ENCODE peak calls at places on chromosome 10, in six cellular contexts. C is H9, G is neuronal stem cell, Y is IMR-90, M is mesenchymal stem cell, V is H1. K is an unnamed sample.

GRCh38 chr10:119367841-119368549 is 160.6 kb downstream of the GRK5 start:
- DNase-seq in V (no peak), C (no peak), M (no peak), G (no peak), Y (no peak), K (no peak)

GRCh38 chr10:79274279-79275104 is 72.8 kb upstream of the PPIF start:
- DNase-seq in G (no peak), C (no peak), Y (no peak), V (no peak), M (peak), K (peak)

GRCh38 chr10:32988604-32989003 is 30.6 kb upstream of the ITGB1 start:
- DNase-seq in G (no peak), M (no peak), Y (no peak), V (no peak), C (no peak), K (no peak)

GRCh38 chr10:104441601-104442000 is 88.0 kb downstream of the CFAP58 start:
- DNase-seq in G (no peak), M (peak), Y (peak), V (no peak), C (no peak), K (no peak)

GRCh38 chr10:19788075-19788686 is 28.1 kb upstream of the PLXDC2 start:
- DNase-seq in C (no peak), V (no peak), G (peak), M (peak), Y (peak), K (peak)

GRCh38 chr10:107576746-107577145 is 412.2 kb upstream of the SORCS1 start:
- DNase-seq in M (no peak), G (no peak), Y (no peak), V (no peak), C (no peak), K (no peak)

GRCh38 chr10:110848106-110848505 is 23.6 kb upstream of the PDCD4 start:
- DNase-seq in M (no peak), Y (no peak), G (no peak), C (no peak), V (no peak), K (no peak)

GRCh38 chr10:85916999-85917573 is 449.5 kb downstream of the GRID1 start:
- DNase-seq in C (no peak), M (no peak), V (no peak), Y (no peak), G (no peak), K (no peak)

GRCh38 chr10:112235920-112236319 is 47.3 kb upstream of the TECTB start:
- DNase-seq in M (no peak), Y (peak), C (no peak), V (no peak), G (no peak), K (peak)

GRCh38 chr10:44071479-44071878 is 313.4 kb downstream of the CXCL12 start:
- DNase-seq in Y (peak), V (no peak), G (no peak), M (peak), C (no peak), K (no peak)

GRCh38 chr10:66747451-66747850 is 178.4 kb upstream of the LRRTM3 start:
- DNase-seq in Y (peak), G (no peak), M (peak), C (no peak), V (no peak), K (peak)

GRCh38 chr10:127922675-127923366 is 15.9 kb downstream of the PTPRE start:
- DNase-seq in Y (peak), V (no peak), M (peak), C (no peak), G (no peak), K (peak)

GRCh38 chr10:126013489-126014281 is 117.3 kb downstream of the FANK1 start:
- DNase-seq in M (peak), C (peak), V (peak), G (no peak), Y (peak), K (no peak)

GRCh38 chr10:50326757-50327701 is 75.7 kb upstream of the ASAH2 start:
- DNase-seq in Y (peak), V (no peak), M (no peak), G (no peak), C (no peak), K (peak)

GRCh38 chr10:125093199-125093841 is 67.0 kb downstream of the CTBP2 start:
- DNase-seq in V (no peak), Y (peak), M (peak), C (no peak), G (no peak), K (peak)

GRCh38 chr10:103188853-103189252 is 4.2 kb downstream of the NT5C2 start:
- DNase-seq in C (no peak), M (no peak), Y (peak), G (no peak), V (no peak), K (no peak)

GRCh38 chr10:103193820-103194529 is 903 bp upstream of the NT5C2 start:
- DNase-seq in C (no peak), Y (peak), V (no peak), G (peak), M (no peak), K (no peak)

GRCh38 chr10:103192089-103192450 is 1.0 kb downstream of the NT5C2 start:
- DNase-seq in C (no peak), M (peak), G (no peak), Y (no peak), V (no peak), K (no peak)

GRCh38 chr10:103193107-103193819 is at the start of gene NT5C2:
- DNase-seq in Y (peak), C (peak), M (peak), G (peak), V (no peak), K (peak)

DNA sequence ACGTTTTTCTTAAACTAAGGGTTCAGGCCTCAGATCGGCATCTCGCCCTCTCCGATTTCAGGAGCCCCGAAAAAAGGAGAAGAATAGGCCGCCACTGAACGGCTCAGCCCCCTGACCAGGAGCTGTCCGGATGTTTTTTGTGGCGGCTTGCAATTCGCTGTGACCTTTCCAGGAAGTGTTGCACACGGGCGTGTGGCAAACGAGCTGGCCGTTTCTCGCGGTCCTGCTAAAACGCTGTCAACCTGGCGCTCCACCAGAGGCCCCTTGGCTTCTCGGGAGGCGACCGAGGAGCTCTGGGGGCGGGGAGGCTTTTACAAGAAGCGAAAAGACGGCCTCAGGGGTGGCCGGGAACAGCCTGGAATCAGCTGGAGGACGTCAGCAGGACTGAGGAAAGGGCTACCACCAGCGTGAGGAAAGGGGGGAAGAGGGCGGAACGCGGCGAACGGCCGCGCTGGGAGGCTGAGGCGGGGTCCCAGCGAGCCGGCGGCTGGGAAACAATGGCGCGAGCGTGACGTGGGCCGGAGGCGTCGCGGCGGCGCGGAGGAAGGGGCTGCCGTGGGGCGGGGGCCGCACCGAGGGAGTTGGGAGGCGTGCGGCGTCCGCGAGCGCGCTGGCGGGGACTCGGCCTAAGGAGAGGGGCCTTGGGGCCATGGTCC is 493 bp downstream of the NT5C2 start:
- DNase-seq in V (no peak), G (peak), C (peak), M (peak), Y (peak), K (peak)
- H2BK5ac ChIP-seq in V (peak), G (peak), C (peak), M (peak), Y (peak), K (peak)

DNA sequence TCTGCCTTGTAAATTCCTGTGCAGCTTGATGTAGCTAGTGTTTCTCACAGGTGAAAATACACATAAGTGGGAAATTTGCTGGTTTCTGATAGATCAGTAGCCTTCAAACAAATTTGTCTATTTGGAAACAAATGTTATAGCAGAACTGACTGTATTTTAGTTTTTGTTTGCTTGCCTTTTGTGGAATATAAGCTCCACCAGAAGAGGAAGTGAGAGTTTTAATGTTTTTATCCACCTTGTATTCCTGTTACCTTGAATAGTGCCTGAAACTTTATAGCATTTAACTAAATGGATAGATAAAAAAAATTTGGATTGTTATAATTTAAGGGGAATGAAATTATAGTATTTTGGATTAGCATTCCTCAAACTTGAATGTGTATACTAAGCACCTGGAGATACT is 9.8 kb downstream of the WAC start:
- DNase-seq in M (no peak), V (no peak), Y (no peak), G (no peak), C (no peak), K (no peak)
- H3K9ac ChIP-seq in M (no peak), V (no peak), Y (no peak), G (no peak), C (no peak), K (no peak)

DNA sequence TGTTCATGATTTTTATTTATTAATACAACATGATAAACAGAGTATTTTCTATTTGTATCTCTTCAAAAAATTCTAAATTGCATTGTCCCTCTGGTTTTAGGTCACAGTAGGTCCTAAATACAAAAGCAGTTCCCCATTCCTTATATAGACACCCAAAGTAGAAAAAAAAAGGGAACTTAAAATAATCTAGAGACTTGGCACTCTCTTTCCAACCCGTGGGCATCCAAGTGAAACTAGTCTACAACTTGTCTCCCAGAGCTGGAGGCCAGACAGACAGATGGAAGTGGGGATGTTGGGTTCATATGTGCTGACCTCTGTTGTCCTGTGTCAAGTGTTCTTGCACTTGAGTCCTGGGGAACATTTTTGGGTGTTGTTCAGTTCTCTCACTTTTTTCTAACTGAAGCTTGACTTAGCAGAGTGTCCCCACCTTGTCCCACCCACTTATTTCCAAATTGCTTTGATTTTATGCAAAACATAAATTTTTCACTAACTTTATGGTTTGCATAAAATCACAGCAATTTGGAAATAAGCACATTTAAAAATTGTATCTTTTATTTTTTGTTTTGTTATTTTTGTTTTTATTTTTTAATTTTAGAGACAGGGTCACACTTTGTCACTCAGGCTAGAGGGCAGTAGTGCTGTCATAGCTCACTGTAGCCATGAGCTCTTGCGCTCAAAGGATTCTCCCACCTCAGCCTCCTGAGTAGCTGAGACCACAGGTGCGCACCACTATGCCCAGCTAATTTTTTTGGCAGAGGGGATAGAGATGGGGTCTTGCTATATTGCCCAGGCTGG is 43.0 kb downstream of the APBB1IP start:
- DNase-seq in G (no peak), M (no peak), C (no peak), V (no peak), Y (no peak), K (no peak)
- H3K14ac ChIP-seq in G (no peak), M (no peak), C (no peak), V (no peak), Y (no peak), K (no peak)

GRCh38 chr10:84548869-84549268 is 220.5 kb downstream of the CCSER2 start:
- DNase-seq in C (peak), M (no peak), V (no peak), Y (no peak), G (no peak), K (no peak)
- H2BK5ac ChIP-seq in C (no peak), M (no peak), V (no peak), Y (no peak), G (no peak), K (no peak)

GRCh38 chr10:4770766-4771553 is 55.0 kb upstream of the AKR1E2 start:
- DNase-seq in G (no peak), Y (peak), M (peak), V (no peak), C (no peak), K (no peak)
- H3K9ac ChIP-seq in G (no peak), Y (peak), M (peak), V (no peak), C (no peak), K (no peak)

GRCh38 chr10:25390733-25391132 is 215.9 kb downstream of the GPR158 start:
- DNase-seq in M (no peak), C (no peak), V (no peak), Y (no peak), G (no peak), K (no peak)
- H3K14ac ChIP-seq in M (no peak), C (no peak), V (no peak), Y (no peak), G (no peak), K (no peak)